ENCODE peak calls at places on chromosomes 16 and 17, in eight cellular contexts. H is pancreas, J is sigmoid colon, Z is mesendoderm, F is endodermal cell, X is DND-41, V is lung, E is cardiac muscle cell. Q is an unnamed sample. For H3K36me3, the result is how much of the 10 kb centered on the place peaks cover.

GRCh38 chr17:68085751-68086445 is 50.4 kb downstream of the KPNA2 start:
- DNase-seq in H (no peak), J (no peak), Z (peak), F (no peak), X (peak), V (no peak), E (no peak), Q (no peak)

GRCh38 chr16:272633-273546 is 2.9 kb downstream of the RGS11 start:
- DNase-seq in H (no peak), J (no peak), Z (no peak), F (no peak), X (no peak), V (no peak), E (no peak), Q (no peak)

GRCh38 chr17:34692932-34693331 is 113.5 kb downstream of the TMEM132E start:
- DNase-seq in H (no peak), J (no peak), Z (no peak), F (no peak), X (no peak), V (no peak), E (no peak), Q (no peak)

GRCh38 chr17:37089998-37090397 is 141.2 kb downstream of the AATF start:
- DNase-seq in H (no peak), J (no peak), Z (no peak), F (no peak), X (peak), V (no peak), E (peak), Q (peak)

GRCh38 chr16:1335211-1335971 is 1.9 kb downstream of the BAIAP3 start:
- DNase-seq in H (no peak), J (no peak), Z (no peak), F (no peak), X (no peak), V (no peak), E (no peak), Q (no peak)

GRCh38 chr17:39404542-39405378 is 3.3 kb upstream of the FBXL20 start:
- DNase-seq in H (no peak), J (no peak), Z (no peak), F (no peak), X (no peak), V (no peak), E (peak), Q (no peak)

GRCh38 chr17:56810846-56811775 is 22.6 kb downstream of the C17orf67 start:
- DNase-seq in H (no peak), J (no peak), Z (no peak), F (no peak), X (no peak), V (no peak), E (no peak), Q (no peak)

GRCh38 chr17:32671891-32672290 is 185.1 kb downstream of the CDK5R1 start:
- DNase-seq in H (no peak), J (peak), Z (no peak), F (no peak), X (no peak), V (no peak), E (peak), Q (no peak)

GRCh38 chr17:16872836-16873653 is 98.9 kb downstream of the TNFRSF13B start:
- DNase-seq in H (no peak), J (no peak), Z (peak), F (peak), X (peak), V (peak), E (peak), Q (peak)

DNA sequence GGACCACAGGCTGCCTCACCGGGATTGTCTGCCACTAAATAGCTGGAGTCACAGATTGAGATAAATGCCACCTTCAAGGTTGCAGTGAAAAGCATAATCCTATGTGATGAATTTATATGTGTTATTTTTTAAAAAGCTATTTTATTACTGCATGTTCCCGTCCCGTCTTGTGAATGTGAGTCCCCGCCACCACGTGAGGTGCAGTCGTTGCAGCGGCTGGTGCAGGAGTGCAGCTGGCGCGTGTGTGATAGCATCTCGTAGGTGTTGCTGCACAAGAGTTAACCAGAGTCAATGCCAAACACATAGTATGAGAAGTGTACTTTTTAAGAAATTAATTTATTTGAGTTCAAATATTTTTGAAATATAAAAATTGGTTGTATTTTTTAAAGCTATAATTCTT is 12.5 kb downstream of the SMCR8 start:
- DNase-seq in H (no peak), J (no peak), Z (no peak), F (no peak), X (no peak), V (no peak), E (no peak), Q (no peak)
- H3K36me3 ChIP-seq in H (under half), J (under half), Z (under half), F (half or more), X (half or more), V (half or more), E (under half), Q (half or more)

GRCh38 chr17:82237083-82237745 is 8.4 kb downstream of the SLC16A3 start:
- DNase-seq in H (peak), J (peak), Z (no peak), F (peak), X (no peak), V (no peak), E (no peak), Q (no peak)
- H3K27ac ChIP-seq in H (no peak), J (peak), Z (no peak), F (no peak), X (no peak), V (peak), E (no peak), Q (no peak)

GRCh38 chr16:15667091-15667742 is 17.2 kb downstream of the NDE1 start:
- DNase-seq in H (no peak), J (no peak), Z (no peak), F (no peak), X (no peak), V (no peak), E (no peak), Q (no peak)
- H3K36me3 ChIP-seq in H (under half), J (under half), Z (under half), F (under half), X (half or more), V (under half), E (under half), Q (half or more)

GRCh38 chr17:79991140-79991923 is 44.3 kb downstream of the TBC1D16 start:
- DNase-seq in H (peak), J (peak), Z (peak), F (peak), X (peak), V (peak), E (peak), Q (peak)
- H3K27ac ChIP-seq in H (no peak), J (peak), Z (no peak), F (peak), X (peak), V (no peak), E (no peak), Q (no peak)

GRCh38 chr16:57405194-57405593 is 627 bp downstream of the CCL17 start:
- DNase-seq in H (no peak), J (no peak), Z (no peak), F (no peak), X (no peak), V (no peak), E (no peak), Q (no peak)

GRCh38 chr16:57406881-57407280 is 2.3 kb downstream of the CCL17 start:
- DNase-seq in H (no peak), J (no peak), Z (no peak), F (no peak), X (no peak), V (no peak), E (no peak), Q (no peak)

GRCh38 chr16:57409065-57409464 is 4.5 kb downstream of the CCL17 start:
- DNase-seq in H (no peak), J (no peak), Z (no peak), F (no peak), X (no peak), V (no peak), E (no peak), Q (no peak)

GRCh38 chr16:57409870-57410585 is 5.5 kb downstream of the CCL17 start:
- DNase-seq in H (no peak), J (no peak), Z (peak), F (peak), X (no peak), V (no peak), E (peak), Q (no peak)

DNA sequence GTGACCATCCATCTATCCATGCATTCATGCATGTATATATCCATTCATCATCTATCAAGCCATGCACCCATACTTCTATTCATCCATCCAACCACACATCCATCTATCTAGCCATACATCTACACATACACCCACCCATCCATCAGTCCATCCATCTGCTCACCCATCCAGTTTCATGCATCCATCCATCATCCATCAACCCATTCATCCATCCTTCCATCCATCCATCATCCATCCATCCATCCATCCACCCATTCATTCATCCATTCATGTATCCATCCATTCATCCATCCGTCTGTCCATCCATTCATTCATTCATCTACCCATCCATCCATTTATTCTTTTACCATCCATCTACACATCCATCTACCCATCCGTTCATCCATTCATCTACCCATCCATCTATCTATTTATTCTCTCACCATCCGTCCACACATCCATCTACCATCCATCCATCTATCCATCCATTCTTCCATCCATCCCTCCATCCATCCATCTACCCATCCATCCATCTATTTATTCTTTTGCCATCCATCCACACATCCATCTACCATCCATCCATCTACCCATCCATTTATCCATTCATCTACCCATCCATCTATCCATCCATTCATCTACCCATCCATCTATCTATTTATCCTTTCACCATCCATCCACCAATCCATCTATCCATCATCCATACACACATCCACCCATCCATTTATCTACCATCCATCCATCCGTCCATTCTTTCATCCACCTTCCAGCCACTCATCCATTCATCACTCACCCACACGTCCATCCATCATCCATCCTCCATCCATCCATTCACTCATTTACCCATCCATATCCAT is 3.2 kb downstream of the CCL17 start:
- DNase-seq in H (no peak), J (no peak), Z (no peak), F (no peak), X (no peak), V (no peak), E (no peak), Q (no peak)
- H3K36me3 ChIP-seq in H (under half), J (under half), Z (under half), F (under half), X (under half), V (under half), E (under half), Q (under half)

GRCh38 chr16:15672514-15673167 is 22.6 kb downstream of the NDE1 start:
- DNase-seq in H (peak), J (peak), Z (peak), F (no peak), X (peak), V (peak), E (peak), Q (peak)
- H3K27ac ChIP-seq in H (peak), J (peak), Z (no peak), F (peak), X (peak), V (peak), E (no peak), Q (peak)

Q was measured in CD4-positive, CD25-positive, alpha-beta regulatory T cell.